ENCODE peak calls at places on chromosome 7, in ten cellular contexts. L is effector CD4-positive, alpha-beta T cell; E is memory B cell; J is coronary artery; T is stimulated activated CD4-positive, alpha-beta T cell treated with anti-CD3 and anti-CD28 coated beads, TNF-alpha, amount 100 ng/mL, for 48 hours; S is NCI-H460; U is Calu3; G is left lobe of liver; A is A549; V is anterior cingulate cortex. O is an unnamed sample.

GRCh38 chr7:28660132-28660531 is 247.8 kb downstream of the CREB5 start:
- DNase-seq in T (no peak), J (no peak), A (no peak), E (no peak), S (no peak), G (no peak), U (no peak), L (no peak), V (no peak), O (no peak)

GRCh38 chr7:27143950-27144798 is 693 bp upstream of the HOXA5 start:
- DNase-seq in A (no peak), J (peak), L (no peak), T (no peak), U (no peak), V (no peak), G (peak), E (no peak), S (no peak), O (no peak)

GRCh38 chr7:84113906-84114875 is 80.4 kb downstream of the SEMA3A start:
- DNase-seq in G (no peak), T (no peak), J (no peak), E (no peak), A (no peak), S (no peak), U (no peak), L (no peak), V (no peak), O (no peak)

GRCh38 chr7:155804431-155804831 is 7.8 kb downstream of the SHH start:
- DNase-seq in L (no peak), J (no peak), V (no peak), T (no peak), G (no peak), E (no peak), U (no peak), S (no peak), A (no peak), O (no peak)

GRCh38 chr7:92835851-92836488 is 403 bp downstream of the CDK6 start:
- DNase-seq in A (peak), L (peak), V (no peak), U (peak), T (no peak), S (no peak), J (no peak), E (peak), G (peak), O (peak)

GRCh38 chr7:25854608-25855497 is 297.1 kb upstream of the NFE2L3 start:
- DNase-seq in L (no peak), U (peak), J (no peak), S (peak), V (no peak), E (no peak), A (peak), T (no peak), G (no peak), O (peak)

GRCh38 chr7:158249692-158250091 is 337.9 kb downstream of the PTPRN2 start:
- DNase-seq in L (no peak), A (no peak), E (no peak), T (no peak), V (no peak), J (no peak), U (no peak), S (no peak), G (peak), O (no peak)

GRCh38 chr7:46710927-46711326 is 789.9 kb upstream of the IGFBP3 start:
- DNase-seq in L (no peak), U (no peak), S (no peak), A (no peak), G (no peak), J (no peak), E (no peak), V (no peak), T (no peak), O (no peak)

GRCh38 chr7:73907554-73908122 is 46.7 kb downstream of the TMEM270 start:
- DNase-seq in V (no peak), U (no peak), T (no peak), G (peak), L (no peak), A (no peak), S (no peak), E (no peak), J (no peak), O (no peak)

GRCh38 chr7:101941481-101942383 is 124.3 kb downstream of the CUX1 start:
- DNase-seq in U (peak), V (no peak), L (no peak), A (peak), S (peak), T (no peak), J (no peak), G (no peak), E (no peak), O (no peak)

GRCh38 chr7:141097430-141097829 is 23.6 kb downstream of the TMEM178B start:
- DNase-seq in S (no peak), G (no peak), U (no peak), A (peak), L (no peak), T (no peak), V (no peak), J (no peak), E (no peak), O (no peak)

GRCh38 chr7:138889982-138890381 is 91.2 kb downstream of the KIAA1549 start:
- DNase-seq in T (no peak), G (no peak), J (no peak), A (no peak), U (no peak), L (no peak), E (no peak), V (no peak), S (no peak), O (no peak)

GRCh38 chr7:24899905-24900304 is 80.1 kb downstream of the OSBPL3 start:
- DNase-seq in A (no peak), U (no peak), G (no peak), V (no peak), T (no peak), L (no peak), E (no peak), J (no peak), S (no peak), O (no peak)

GRCh38 chr7:112538859-112539258 is 58.1 kb downstream of the LSMEM1 start:
- DNase-seq in J (no peak), E (no peak), G (no peak), A (no peak), S (no peak), V (no peak), T (no peak), U (no peak), L (no peak), O (no peak)

GRCh38 chr7:97503367-97504094 is 228.4 kb upstream of the TAC1 start:
- DNase-seq in L (no peak), G (no peak), U (no peak), S (no peak), T (no peak), V (no peak), J (no peak), A (no peak), E (no peak), O (no peak)

GRCh38 chr7:147245274-147245673 is 1128.7 kb downstream of the CNTNAP2 start:
- DNase-seq in S (peak), V (no peak), A (peak), U (peak), G (peak), J (no peak), L (no peak), E (no peak), T (peak), O (peak)

GRCh38 chr7:8261711-8262695 is at the start of gene ICA1:
- DNase-seq in U (peak), V (peak), S (peak), T (peak), A (peak), L (no peak), G (peak), E (peak), J (no peak), O (peak)

GRCh38 chr7:117896339-117896738 is 23.1 kb upstream of the CTTNBP2 start:
- DNase-seq in G (no peak), U (no peak), E (no peak), J (no peak), S (no peak), L (no peak), A (no peak), V (no peak), T (no peak), O (no peak)

GRCh38 chr7:64876792-64877713 is 26.0 kb upstream of the ZNF273 start:
- DNase-seq in T (peak), E (peak), J (peak), G (peak), V (peak), U (no peak), A (no peak), L (peak), S (no peak), O (peak)

GRCh38 chr7:152145853-152146466 is 120.5 kb downstream of the GALNT11 start:
- DNase-seq in L (no peak), T (no peak), V (no peak), A (peak), J (no peak), S (peak), U (peak), G (no peak), E (no peak), O (peak)

GRCh38 chr7:108294595-108294994 is 161.6 kb downstream of the NRCAM start:
- DNase-seq in J (no peak), G (no peak), S (no peak), E (peak), U (no peak), T (no peak), A (no peak), V (no peak), L (no peak), O (no peak)

GRCh38 chr7:150375662-150376521 is 3.2 kb upstream of the ZNF775 start:
- DNase-seq in J (no peak), E (no peak), A (no peak), V (no peak), S (no peak), T (peak), L (no peak), G (no peak), U (no peak), O (peak)

GRCh38 chr7:28890137-28890536 is 68.0 kb downstream of the TRIL start:
- DNase-seq in U (peak), S (no peak), E (no peak), T (no peak), L (no peak), G (no peak), V (no peak), J (no peak), A (no peak), O (no peak)

GRCh38 chr7:30524545-30524944 is 19.9 kb upstream of the GGCT start:
- DNase-seq in L (no peak), U (no peak), A (no peak), E (no peak), J (no peak), S (no peak), T (no peak), G (no peak), V (no peak), O (no peak)